ENCODE peak calls at places on chromosome 2, in five cellular contexts. One of them, this sample, is unnamed.

GRCh38 chr2:232410238-232410900 is 3.7 kb downstream of the ALPG start:
- DNase-seq in activated T-cell treated with anti-CD3 and anti-CD28 coated beads, Interleukin-2, amount 50 U/mL, for 1 hour: no peak
- DNase-seq in bronchial epithelial cell: no peak
- DNase-seq in substantia nigra: no peak
- DNase-seq in M059J: no peak
- DNase-seq in this sample: no peak

GRCh38 chr2:98463988-98464771 is 19.5 kb downstream of the INPP4A start:
- DNase-seq in activated T-cell treated with anti-CD3 and anti-CD28 coated beads, Interleukin-2, amount 50 U/mL, for 1 hour: peak
- DNase-seq in bronchial epithelial cell: no peak
- DNase-seq in substantia nigra: no peak
- DNase-seq in M059J: no peak
- DNase-seq in this sample: no peak

GRCh38 chr2:120670371-120670770 is 65.3 kb upstream of the GLI2 start:
- DNase-seq in activated T-cell treated with anti-CD3 and anti-CD28 coated beads, Interleukin-2, amount 50 U/mL, for 1 hour: no peak
- DNase-seq in bronchial epithelial cell: no peak
- DNase-seq in substantia nigra: no peak
- DNase-seq in M059J: no peak
- DNase-seq in this sample: no peak

GRCh38 chr2:56357655-56358295 is 174.0 kb downstream of the CCDC85A start:
- DNase-seq in activated T-cell treated with anti-CD3 and anti-CD28 coated beads, Interleukin-2, amount 50 U/mL, for 1 hour: no peak
- DNase-seq in bronchial epithelial cell: no peak
- DNase-seq in substantia nigra: no peak
- DNase-seq in M059J: peak
- DNase-seq in this sample: no peak

GRCh38 chr2:66903126-66903654 is 468.3 kb downstream of the MEIS1 start:
- DNase-seq in activated T-cell treated with anti-CD3 and anti-CD28 coated beads, Interleukin-2, amount 50 U/mL, for 1 hour: no peak
- DNase-seq in bronchial epithelial cell: no peak
- DNase-seq in substantia nigra: no peak
- DNase-seq in M059J: no peak
- DNase-seq in this sample: no peak

GRCh38 chr2:158038906-158039305 is 62.8 kb upstream of the UPP2 start:
- DNase-seq in activated T-cell treated with anti-CD3 and anti-CD28 coated beads, Interleukin-2, amount 50 U/mL, for 1 hour: no peak
- DNase-seq in bronchial epithelial cell: no peak
- DNase-seq in substantia nigra: no peak
- DNase-seq in M059J: no peak
- DNase-seq in this sample: no peak

GRCh38 chr2:73920577-73921545 is 5.8 kb upstream of the DGUOK start:
- DNase-seq in activated T-cell treated with anti-CD3 and anti-CD28 coated beads, Interleukin-2, amount 50 U/mL, for 1 hour: peak
- DNase-seq in bronchial epithelial cell: no peak
- DNase-seq in substantia nigra: no peak
- DNase-seq in M059J: peak
- DNase-seq in this sample: no peak

GRCh38 chr2:112684415-112684775 is 36.4 kb upstream of the NT5DC4 start:
- DNase-seq in activated T-cell treated with anti-CD3 and anti-CD28 coated beads, Interleukin-2, amount 50 U/mL, for 1 hour: no peak
- DNase-seq in bronchial epithelial cell: no peak
- DNase-seq in substantia nigra: no peak
- DNase-seq in M059J: no peak
- DNase-seq in this sample: no peak

GRCh38 chr2:73112026-73112912 is 479 bp downstream of the RAB11FIP5 start:
- DNase-seq in activated T-cell treated with anti-CD3 and anti-CD28 coated beads, Interleukin-2, amount 50 U/mL, for 1 hour: no peak
- DNase-seq in bronchial epithelial cell: no peak
- DNase-seq in substantia nigra: no peak
- DNase-seq in M059J: peak
- DNase-seq in this sample: no peak

GRCh38 chr2:16678964-16679363 is 13.3 kb upstream of the CYRIA start:
- DNase-seq in activated T-cell treated with anti-CD3 and anti-CD28 coated beads, Interleukin-2, amount 50 U/mL, for 1 hour: no peak
- DNase-seq in bronchial epithelial cell: no peak
- DNase-seq in substantia nigra: no peak
- DNase-seq in M059J: no peak
- DNase-seq in this sample: no peak

GRCh38 chr2:166784296-166784946 is 103.9 kb upstream of the XIRP2 start:
- DNase-seq in activated T-cell treated with anti-CD3 and anti-CD28 coated beads, Interleukin-2, amount 50 U/mL, for 1 hour: no peak
- DNase-seq in bronchial epithelial cell: no peak
- DNase-seq in substantia nigra: no peak
- DNase-seq in M059J: no peak
- DNase-seq in this sample: no peak

GRCh38 chr2:240586919-240587800 is 626 bp downstream of the CAPN10 start:
- DNase-seq in activated T-cell treated with anti-CD3 and anti-CD28 coated beads, Interleukin-2, amount 50 U/mL, for 1 hour: peak
- DNase-seq in bronchial epithelial cell: peak
- DNase-seq in substantia nigra: no peak
- DNase-seq in M059J: peak
- DNase-seq in this sample: no peak

GRCh38 chr2:219998099-219998498 is 370.7 kb downstream of the SLC4A3 start:
- DNase-seq in activated T-cell treated with anti-CD3 and anti-CD28 coated beads, Interleukin-2, amount 50 U/mL, for 1 hour: no peak
- DNase-seq in bronchial epithelial cell: no peak
- DNase-seq in substantia nigra: no peak
- DNase-seq in M059J: no peak
- DNase-seq in this sample: no peak

GRCh38 chr2:4745596-4745995 is 946.6 kb upstream of the SOX11 start:
- DNase-seq in activated T-cell treated with anti-CD3 and anti-CD28 coated beads, Interleukin-2, amount 50 U/mL, for 1 hour: no peak
- DNase-seq in bronchial epithelial cell: no peak
- DNase-seq in substantia nigra: no peak
- DNase-seq in M059J: no peak
- DNase-seq in this sample: no peak

GRCh38 chr2:218218409-218219185 is 1.6 kb downstream of the ARPC2 start:
- DNase-seq in activated T-cell treated with anti-CD3 and anti-CD28 coated beads, Interleukin-2, amount 50 U/mL, for 1 hour: no peak
- DNase-seq in bronchial epithelial cell: peak
- DNase-seq in substantia nigra: no peak
- DNase-seq in M059J: no peak
- DNase-seq in this sample: no peak

GRCh38 chr2:176561706-176562105 is 292.5 kb downstream of the MTX2 start:
- DNase-seq in activated T-cell treated with anti-CD3 and anti-CD28 coated beads, Interleukin-2, amount 50 U/mL, for 1 hour: no peak
- DNase-seq in bronchial epithelial cell: no peak
- DNase-seq in substantia nigra: no peak
- DNase-seq in M059J: peak
- DNase-seq in this sample: no peak

GRCh38 chr2:239630618-239631286 is 229.9 kb upstream of the HDAC4 start:
- DNase-seq in activated T-cell treated with anti-CD3 and anti-CD28 coated beads, Interleukin-2, amount 50 U/mL, for 1 hour: no peak
- DNase-seq in bronchial epithelial cell: no peak
- DNase-seq in substantia nigra: no peak
- DNase-seq in M059J: peak
- DNase-seq in this sample: no peak

GRCh38 chr2:11873766-11874165 is 127.3 kb downstream of the LPIN1 start:
- DNase-seq in activated T-cell treated with anti-CD3 and anti-CD28 coated beads, Interleukin-2, amount 50 U/mL, for 1 hour: no peak
- DNase-seq in bronchial epithelial cell: peak
- DNase-seq in substantia nigra: no peak
- DNase-seq in M059J: no peak
- DNase-seq in this sample: no peak

GRCh38 chr2:27720004-27720551 is 51.4 kb upstream of the MRPL33 start:
- DNase-seq in activated T-cell treated with anti-CD3 and anti-CD28 coated beads, Interleukin-2, amount 50 U/mL, for 1 hour: no peak
- DNase-seq in bronchial epithelial cell: peak
- DNase-seq in substantia nigra: no peak
- DNase-seq in M059J: peak
- DNase-seq in this sample: peak

GRCh38 chr2:8024506-8024905 is 657.4 kb upstream of the ID2 start:
- DNase-seq in activated T-cell treated with anti-CD3 and anti-CD28 coated beads, Interleukin-2, amount 50 U/mL, for 1 hour: no peak
- DNase-seq in bronchial epithelial cell: no peak
- DNase-seq in substantia nigra: no peak
- DNase-seq in M059J: no peak
- DNase-seq in this sample: no peak

GRCh38 chr2:236159778-236160170 is 8.4 kb downstream of the GBX2 start:
- DNase-seq in activated T-cell treated with anti-CD3 and anti-CD28 coated beads, Interleukin-2, amount 50 U/mL, for 1 hour: no peak
- DNase-seq in bronchial epithelial cell: no peak
- DNase-seq in substantia nigra: no peak
- DNase-seq in M059J: no peak
- DNase-seq in this sample: no peak

GRCh38 chr2:191638079-191638801 is 39.7 kb upstream of the NABP1 start:
- DNase-seq in activated T-cell treated with anti-CD3 and anti-CD28 coated beads, Interleukin-2, amount 50 U/mL, for 1 hour: no peak
- DNase-seq in bronchial epithelial cell: peak
- DNase-seq in substantia nigra: no peak
- DNase-seq in M059J: peak
- DNase-seq in this sample: no peak

GRCh38 chr2:195559431-195559914 is 97.6 kb upstream of the SLC39A10 start:
- DNase-seq in activated T-cell treated with anti-CD3 and anti-CD28 coated beads, Interleukin-2, amount 50 U/mL, for 1 hour: peak
- DNase-seq in bronchial epithelial cell: peak
- DNase-seq in substantia nigra: no peak
- DNase-seq in M059J: peak
- DNase-seq in this sample: peak

GRCh38 chr2:216066255-216066654 is 15.4 kb downstream of the PECR start:
- DNase-seq in activated T-cell treated with anti-CD3 and anti-CD28 coated beads, Interleukin-2, amount 50 U/mL, for 1 hour: no peak
- DNase-seq in bronchial epithelial cell: peak
- DNase-seq in substantia nigra: no peak
- DNase-seq in M059J: peak
- DNase-seq in this sample: peak

GRCh38 chr2:174465327-174465726 is 21.5 kb downstream of the GPR155 start:
- DNase-seq in activated T-cell treated with anti-CD3 and anti-CD28 coated beads, Interleukin-2, amount 50 U/mL, for 1 hour: no peak
- DNase-seq in bronchial epithelial cell: no peak
- DNase-seq in substantia nigra: no peak
- DNase-seq in M059J: peak
- DNase-seq in this sample: no peak

GRCh38 chr2:219002395-219003266 is 9.4 kb upstream of the CRYBA2 start:
- DNase-seq in activated T-cell treated with anti-CD3 and anti-CD28 coated beads, Interleukin-2, amount 50 U/mL, for 1 hour: peak
- DNase-seq in bronchial epithelial cell: peak
- DNase-seq in substantia nigra: no peak
- DNase-seq in M059J: peak
- DNase-seq in this sample: no peak

GRCh38 chr2:219252570-219252899 is 508 bp upstream of the TUBA4B start:
- DNase-seq in activated T-cell treated with anti-CD3 and anti-CD28 coated beads, Interleukin-2, amount 50 U/mL, for 1 hour: peak
- DNase-seq in bronchial epithelial cell: no peak
- DNase-seq in substantia nigra: no peak
- DNase-seq in M059J: no peak
- DNase-seq in this sample: no peak

GRCh38 chr2:24852431-24853020 is 59.3 kb downstream of the CENPO start:
- DNase-seq in activated T-cell treated with anti-CD3 and anti-CD28 coated beads, Interleukin-2, amount 50 U/mL, for 1 hour: no peak
- DNase-seq in bronchial epithelial cell: no peak
- DNase-seq in substantia nigra: no peak
- DNase-seq in M059J: no peak
- DNase-seq in this sample: no peak

GRCh38 chr2:14137643-14138042 is 494.9 kb upstream of the LRATD1 start:
- DNase-seq in activated T-cell treated with anti-CD3 and anti-CD28 coated beads, Interleukin-2, amount 50 U/mL, for 1 hour: no peak
- DNase-seq in bronchial epithelial cell: peak
- DNase-seq in substantia nigra: no peak
- DNase-seq in M059J: no peak
- DNase-seq in this sample: no peak

GRCh38 chr2:185970148-185970852 is 231.7 kb downstream of the FSIP2 start:
- DNase-seq in activated T-cell treated with anti-CD3 and anti-CD28 coated beads, Interleukin-2, amount 50 U/mL, for 1 hour: no peak
- DNase-seq in bronchial epithelial cell: peak
- DNase-seq in substantia nigra: no peak
- DNase-seq in M059J: no peak
- DNase-seq in this sample: no peak

GRCh38 chr2:157890960-157891629 is 15.0 kb upstream of the ACVR1 start:
- DNase-seq in activated T-cell treated with anti-CD3 and anti-CD28 coated beads, Interleukin-2, amount 50 U/mL, for 1 hour: no peak
- DNase-seq in bronchial epithelial cell: no peak
- DNase-seq in substantia nigra: no peak
- DNase-seq in M059J: no peak
- DNase-seq in this sample: no peak

GRCh38 chr2:38997784-38998183 is 108.1 kb downstream of the ARHGEF33 start:
- DNase-seq in activated T-cell treated with anti-CD3 and anti-CD28 coated beads, Interleukin-2, amount 50 U/mL, for 1 hour: no peak
- DNase-seq in bronchial epithelial cell: peak
- DNase-seq in substantia nigra: no peak
- DNase-seq in M059J: peak
- DNase-seq in this sample: peak

GRCh38 chr2:109324859-109325258 is 195.9 kb downstream of the SH3RF3 start:
- DNase-seq in activated T-cell treated with anti-CD3 and anti-CD28 coated beads, Interleukin-2, amount 50 U/mL, for 1 hour: no peak
- DNase-seq in bronchial epithelial cell: peak
- DNase-seq in substantia nigra: no peak
- DNase-seq in M059J: peak
- DNase-seq in this sample: peak

GRCh38 chr2:197598450-197598849 is 76.9 kb downstream of the RFTN2 start:
- DNase-seq in activated T-cell treated with anti-CD3 and anti-CD28 coated beads, Interleukin-2, amount 50 U/mL, for 1 hour: no peak
- DNase-seq in bronchial epithelial cell: no peak
- DNase-seq in substantia nigra: no peak
- DNase-seq in M059J: no peak
- DNase-seq in this sample: no peak

GRCh38 chr2:37671816-37672103 is 318 bp upstream of the CDC42EP3 start:
- DNase-seq in activated T-cell treated with anti-CD3 and anti-CD28 coated beads, Interleukin-2, amount 50 U/mL, for 1 hour: no peak
- DNase-seq in bronchial epithelial cell: no peak
- DNase-seq in substantia nigra: no peak
- DNase-seq in M059J: peak
- DNase-seq in this sample: no peak

GRCh38 chr2:73404409-73404808 is 18.8 kb downstream of the ALMS1 start:
- DNase-seq in activated T-cell treated with anti-CD3 and anti-CD28 coated beads, Interleukin-2, amount 50 U/mL, for 1 hour: no peak
- DNase-seq in bronchial epithelial cell: no peak
- DNase-seq in substantia nigra: no peak
- DNase-seq in M059J: no peak
- DNase-seq in this sample: no peak